ENCODE peak calls at places on chromosome 7, in four cellular contexts. One of them, this sample, is unnamed.
A peak's percentile ranks its signal among the peaks of the same experiment; 100 is the strongest.

GRCh38 chr7:16889305-16889704 is 7.5 kb upstream of the AGR3 start:
- DNase-seq in fibroblast of pulmonary artery: no peak
- DNase-seq in HCEC 1CT: no peak
- DNase-seq in OCI-LY7: no peak
- DNase-seq in this sample: no peak

GRCh38 chr7:94054130-94054529 is 50.0 kb upstream of the BET1 start:
- DNase-seq in fibroblast of pulmonary artery: no peak
- DNase-seq in HCEC 1CT: no peak
- DNase-seq in OCI-LY7: peak; percentile 72
- DNase-seq in this sample: no peak

GRCh38 chr7:19957664-19958063 is 184.2 kb upstream of the TMEM196 start:
- DNase-seq in fibroblast of pulmonary artery: peak; percentile 31
- DNase-seq in HCEC 1CT: peak; percentile 45
- DNase-seq in OCI-LY7: no peak
- DNase-seq in this sample: no peak

GRCh38 chr7:11195502-11195901 is 221.8 kb downstream of the PHF14 start:
- DNase-seq in fibroblast of pulmonary artery: no peak
- DNase-seq in HCEC 1CT: no peak
- DNase-seq in OCI-LY7: no peak
- DNase-seq in this sample: no peak

GRCh38 chr7:155560982-155561686 is 14.8 kb upstream of the CNPY1 start:
- DNase-seq in fibroblast of pulmonary artery: no peak
- DNase-seq in HCEC 1CT: no peak
- DNase-seq in OCI-LY7: no peak
- DNase-seq in this sample: no peak

GRCh38 chr7:21063106-21063505 is 276.4 kb upstream of the SP8 start:
- DNase-seq in fibroblast of pulmonary artery: no peak
- DNase-seq in HCEC 1CT: no peak
- DNase-seq in OCI-LY7: no peak
- DNase-seq in this sample: no peak

GRCh38 chr7:99111591-99111990 is 32.3 kb downstream of the SMURF1 start:
- DNase-seq in fibroblast of pulmonary artery: no peak
- DNase-seq in HCEC 1CT: no peak
- DNase-seq in OCI-LY7: no peak
- DNase-seq in this sample: no peak

GRCh38 chr7:8303904-8304528 is 42.0 kb upstream of the ICA1 start:
- DNase-seq in fibroblast of pulmonary artery: no peak
- DNase-seq in HCEC 1CT: no peak
- DNase-seq in OCI-LY7: no peak
- DNase-seq in this sample: no peak

GRCh38 chr7:19413444-19413965 is 268.3 kb upstream of the FERD3L start:
- DNase-seq in fibroblast of pulmonary artery: no peak
- DNase-seq in HCEC 1CT: peak; percentile 34
- DNase-seq in OCI-LY7: no peak
- DNase-seq in this sample: no peak

GRCh38 chr7:70458195-70458695 is 673.7 kb upstream of the GALNT17 start:
- DNase-seq in fibroblast of pulmonary artery: no peak
- DNase-seq in HCEC 1CT: no peak
- DNase-seq in OCI-LY7: peak; percentile 51
- DNase-seq in this sample: no peak

GRCh38 chr7:151233111-151233701 is 923 bp downstream of the CHPF2 start:
- DNase-seq in fibroblast of pulmonary artery: peak; percentile 84
- DNase-seq in HCEC 1CT: peak; percentile 77
- DNase-seq in OCI-LY7: peak; percentile 32
- DNase-seq in this sample: peak; percentile 58

GRCh38 chr7:100366411-100367250 is 6.7 kb upstream of the PILRA start:
- DNase-seq in fibroblast of pulmonary artery: no peak
- DNase-seq in HCEC 1CT: no peak
- DNase-seq in OCI-LY7: no peak
- DNase-seq in this sample: no peak

GRCh38 chr7:129952164-129952652 is 552 bp downstream of the UBE2H start:
- DNase-seq in fibroblast of pulmonary artery: no peak
- DNase-seq in HCEC 1CT: peak; percentile 66
- DNase-seq in OCI-LY7: peak; percentile 45
- DNase-seq in this sample: peak; percentile 76

GRCh38 chr7:39567294-39567693 is 1.1 kb downstream of the YAE1 start:
- DNase-seq in fibroblast of pulmonary artery: no peak
- DNase-seq in HCEC 1CT: no peak
- DNase-seq in OCI-LY7: no peak
- DNase-seq in this sample: no peak

GRCh38 chr7:91182819-91183405 is 81.3 kb upstream of the FZD1 start:
- DNase-seq in fibroblast of pulmonary artery: peak; percentile 75
- DNase-seq in HCEC 1CT: peak; percentile 97
- DNase-seq in OCI-LY7: no peak
- DNase-seq in this sample: no peak

GRCh38 chr7:113796557-113796956 is 122.3 kb downstream of the PPP1R3A start:
- DNase-seq in fibroblast of pulmonary artery: peak; percentile 90
- DNase-seq in HCEC 1CT: peak; percentile 95
- DNase-seq in OCI-LY7: no peak
- DNase-seq in this sample: no peak

GRCh38 chr7:130270947-130271790 is 4.5 kb downstream of the CPA2 start:
- DNase-seq in fibroblast of pulmonary artery: no peak
- DNase-seq in HCEC 1CT: no peak
- DNase-seq in OCI-LY7: no peak
- DNase-seq in this sample: no peak

GRCh38 chr7:81441750-81442149 is 328.1 kb downstream of the HGF start:
- DNase-seq in fibroblast of pulmonary artery: no peak
- DNase-seq in HCEC 1CT: no peak
- DNase-seq in OCI-LY7: no peak
- DNase-seq in this sample: no peak

GRCh38 chr7:128116740-128117139 is 85.5 kb upstream of the LRRC4 start:
- DNase-seq in fibroblast of pulmonary artery: no peak
- DNase-seq in HCEC 1CT: no peak
- DNase-seq in OCI-LY7: no peak
- DNase-seq in this sample: no peak

GRCh38 chr7:157970744-157971143 is 616.9 kb downstream of the PTPRN2 start:
- DNase-seq in fibroblast of pulmonary artery: no peak
- DNase-seq in HCEC 1CT: no peak
- DNase-seq in OCI-LY7: no peak
- DNase-seq in this sample: no peak

GRCh38 chr7:16115374-16115773 is 306.0 kb downstream of the CRPPA start:
- DNase-seq in fibroblast of pulmonary artery: no peak
- DNase-seq in HCEC 1CT: no peak
- DNase-seq in OCI-LY7: no peak
- DNase-seq in this sample: no peak

GRCh38 chr7:45039106-45039505 is 39.1 kb downstream of the CCM2 start:
- DNase-seq in fibroblast of pulmonary artery: no peak
- DNase-seq in HCEC 1CT: no peak
- DNase-seq in OCI-LY7: no peak
- DNase-seq in this sample: no peak

GRCh38 chr7:27183682-27184341 is 1.2 kb downstream of the HOXA11 start:
- DNase-seq in fibroblast of pulmonary artery: no peak
- DNase-seq in HCEC 1CT: peak; percentile 40
- DNase-seq in OCI-LY7: no peak
- DNase-seq in this sample: no peak

GRCh38 chr7:32500922-32501341 is 5.6 kb downstream of the AVL9 start:
- DNase-seq in fibroblast of pulmonary artery: peak; percentile 58
- DNase-seq in HCEC 1CT: peak; percentile 62
- DNase-seq in OCI-LY7: no peak
- DNase-seq in this sample: no peak

GRCh38 chr7:50312176-50312575 is 7.7 kb downstream of the IKZF1 start:
- DNase-seq in fibroblast of pulmonary artery: no peak
- DNase-seq in HCEC 1CT: no peak
- DNase-seq in OCI-LY7: peak; percentile 54
- DNase-seq in this sample: no peak

This sample was measured in MM.1S.